ENCODE peak calls at places on chromosomes 3 and 15, in four cellular contexts. Y, W, I and X are unnamed samples.

GRCh38 chr15:52440414-52440813 is 88.3 kb downstream of the MYO5A start:
- DNase-seq in Y (no peak), W (no peak), I (peak; percentile 9), X (no peak)

GRCh38 chr3:160948273-160948672 is 156.9 kb downstream of the B3GALNT1 start:
- DNase-seq in Y (no peak), W (no peak), I (peak; percentile 76), X (peak; percentile 21)

GRCh38 chr3:20225769-20226168 is 39.8 kb upstream of the SGO1 start:
- DNase-seq in Y (no peak), W (no peak), I (peak; percentile 56), X (peak; percentile 62)

GRCh38 chr15:78925956-78926743 is 18.7 kb downstream of the CTSH start:
- DNase-seq in Y (no peak), W (no peak), I (no peak), X (no peak)

GRCh38 chr3:54188176-54188791 is 65.9 kb downstream of the CACNA2D3 start:
- DNase-seq in Y (peak; percentile 72), W (no peak), I (peak; percentile 53), X (peak; percentile 86)

GRCh38 chr3:96510334-96510733 is 304.1 kb upstream of the EPHA6 start:
- DNase-seq in Y (no peak), W (no peak), I (no peak), X (no peak)

GRCh38 chr3:185283374-185283935 is 29.6 kb upstream of the EHHADH start:
- DNase-seq in Y (no peak), W (no peak), I (no peak), X (no peak)

GRCh38 chr3:183378008-183378407 is 50.4 kb downstream of the MCF2L2 start:
- DNase-seq in Y (peak; percentile 16), W (no peak), I (no peak), X (no peak)

GRCh38 chr3:128649264-128649663 is 1.4 kb downstream of the RPN1 start:
- DNase-seq in Y (no peak), W (no peak), I (no peak), X (no peak)

GRCh38 chr15:78159395-78159794 is 10.2 kb downstream of the IDH3A start:
- DNase-seq in Y (no peak), W (no peak), I (no peak), X (no peak)

GRCh38 chr15:43105077-43105769 is 615 bp downstream of the UBR1 start:
- DNase-seq in Y (no peak), W (no peak), I (peak; percentile 9), X (peak; percentile 16)

GRCh38 chr15:29765234-29765841 is 56.9 kb downstream of the TJP1 start:
- DNase-seq in Y (no peak), W (no peak), I (no peak), X (no peak)

GRCh38 chr3:59750391-59750790 is 700.6 kb upstream of the CFAP20DC start:
- DNase-seq in Y (no peak), W (no peak), I (no peak), X (no peak)

GRCh38 chr3:64224826-64225606 is at the start of gene PRICKLE2:
- DNase-seq in Y (no peak), W (peak; percentile 35), I (no peak), X (peak; percentile 39)

GRCh38 chr3:171431550-171431949 is 28.7 kb downstream of the TNIK start:
- DNase-seq in Y (no peak), W (no peak), I (no peak), X (no peak)
- TF ChIP-seq JUND in Y (no peak), W (no peak), I (no peak), X (no peak)

GRCh38 chr3:188339410-188340295 is 185.7 kb downstream of the LPP start:
- DNase-seq in Y (no peak), W (no peak), I (no peak), X (no peak)
- TF ChIP-seq JUND in Y (no peak), W (no peak), I (no peak), X (no peak)

DNA sequence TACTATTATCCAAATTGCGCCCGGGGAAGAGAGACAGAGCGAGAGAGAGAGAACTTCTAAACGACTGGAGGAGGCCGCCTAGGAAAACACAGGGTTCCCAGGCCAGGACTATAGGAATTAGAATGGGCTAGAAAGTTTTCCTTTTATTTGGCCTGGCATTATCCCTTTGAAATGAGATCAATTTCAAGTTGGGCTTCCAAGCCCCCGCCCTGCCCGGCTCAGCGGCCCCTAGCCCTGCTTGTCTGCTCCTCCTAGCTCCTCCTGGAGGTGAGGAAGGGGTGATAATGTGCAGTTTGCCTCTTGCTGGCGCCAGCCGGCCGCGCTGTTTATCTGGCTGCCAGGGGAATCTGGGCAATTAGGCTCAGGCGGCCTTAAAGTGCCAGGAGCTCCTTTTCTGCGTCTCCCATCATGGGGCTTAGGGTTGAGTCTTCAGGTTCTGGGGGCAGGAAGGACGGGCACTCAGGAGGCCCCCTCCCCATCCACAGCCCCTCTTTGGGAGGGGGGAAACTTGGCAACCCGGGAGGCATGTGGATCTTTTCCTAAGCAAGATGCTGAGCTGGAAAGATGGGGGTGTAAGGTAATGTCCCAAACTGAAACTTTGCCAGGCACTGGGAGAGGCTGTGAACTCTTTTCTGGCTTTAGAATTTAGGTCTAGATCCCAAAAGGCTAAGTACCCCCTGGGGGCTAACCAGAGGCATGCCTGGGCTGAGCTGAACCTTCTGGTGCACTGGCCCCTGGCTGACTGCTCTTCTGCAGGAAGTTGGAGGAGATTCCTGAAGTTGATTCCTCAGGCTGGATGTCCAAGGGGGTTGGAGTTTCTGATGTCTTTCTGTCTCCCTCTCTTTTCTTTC is 5.5 kb downstream of the SMAD6 start:
- DNase-seq in Y (peak; percentile 74), W (no peak), I (peak; percentile 47), X (peak; percentile 53)
- TF ChIP-seq JUND in Y (no peak), W (no peak), I (no peak), X (no peak)

GRCh38 chr3:58308728-58309127 is 2.4 kb downstream of the HTD2 start:
- DNase-seq in Y (no peak), W (no peak), I (no peak), X (no peak)
- TF ChIP-seq JUND in Y (no peak), W (no peak), I (no peak), X (no peak)

DNA sequence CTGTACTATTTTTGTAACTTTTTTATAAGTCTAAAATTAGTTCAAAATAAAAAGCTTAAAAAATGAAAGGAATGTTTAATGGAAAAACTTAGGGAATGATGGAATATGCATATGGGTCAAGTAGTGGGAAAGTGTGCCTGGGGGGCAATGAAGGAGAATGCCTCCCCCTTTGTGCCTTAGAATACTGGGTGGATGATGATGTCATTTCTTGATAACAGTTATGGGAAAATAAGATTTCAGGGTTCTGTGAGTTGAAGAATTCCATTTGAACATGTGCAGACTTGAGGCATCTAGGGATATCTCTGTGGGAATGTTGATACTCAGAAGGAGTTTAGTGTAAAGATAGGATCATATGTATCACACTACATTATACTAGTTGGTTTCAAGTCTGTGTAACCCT is 13.8 kb downstream of the WDR93 start:
- DNase-seq in Y (no peak), W (no peak), I (no peak), X (no peak)
- TF ChIP-seq JUND in Y (no peak), W (no peak), I (no peak), X (no peak)

DNA sequence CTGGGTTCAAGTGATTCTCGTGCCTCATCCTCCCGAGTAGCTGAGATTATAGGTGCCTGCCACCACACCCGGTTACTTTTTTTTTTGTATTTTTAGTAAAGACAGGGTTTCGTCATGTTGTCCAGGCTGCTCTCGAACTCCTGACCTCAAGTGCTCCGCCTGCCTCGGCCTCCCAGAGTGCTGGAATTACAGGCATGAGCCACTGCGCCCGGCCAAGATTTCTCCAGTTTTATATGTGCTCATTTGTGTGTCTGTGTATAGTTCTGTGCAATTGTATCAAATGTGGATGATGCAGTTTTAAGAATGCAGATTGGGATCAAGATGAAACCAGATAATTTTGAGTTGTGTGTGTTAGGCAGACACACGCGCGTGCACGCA is 68.3 kb downstream of the SLCO3A1 start:
- DNase-seq in Y (no peak), W (no peak), I (no peak), X (no peak)
- TF ChIP-seq JUND in Y (no peak), W (no peak), I (no peak), X (no peak)

GRCh38 chr3:126267976-126268615 is 87.7 kb upstream of the ALDH1L1 start:
- DNase-seq in Y (no peak), W (no peak), I (no peak), X (no peak)

GRCh38 chr3:126264952-126265351 is 84.6 kb upstream of the ALDH1L1 start:
- DNase-seq in Y (peak; percentile 49), W (no peak), I (no peak), X (no peak)

GRCh38 chr3:126266850-126267168 is 86.4 kb upstream of the ALDH1L1 start:
- DNase-seq in Y (no peak), W (no peak), I (no peak), X (no peak)

GRCh38 chr3:126267169-126267975 is 87.0 kb upstream of the ALDH1L1 start:
- DNase-seq in Y (peak; percentile 81), W (no peak), I (peak; percentile 88), X (peak; percentile 95)

DNA sequence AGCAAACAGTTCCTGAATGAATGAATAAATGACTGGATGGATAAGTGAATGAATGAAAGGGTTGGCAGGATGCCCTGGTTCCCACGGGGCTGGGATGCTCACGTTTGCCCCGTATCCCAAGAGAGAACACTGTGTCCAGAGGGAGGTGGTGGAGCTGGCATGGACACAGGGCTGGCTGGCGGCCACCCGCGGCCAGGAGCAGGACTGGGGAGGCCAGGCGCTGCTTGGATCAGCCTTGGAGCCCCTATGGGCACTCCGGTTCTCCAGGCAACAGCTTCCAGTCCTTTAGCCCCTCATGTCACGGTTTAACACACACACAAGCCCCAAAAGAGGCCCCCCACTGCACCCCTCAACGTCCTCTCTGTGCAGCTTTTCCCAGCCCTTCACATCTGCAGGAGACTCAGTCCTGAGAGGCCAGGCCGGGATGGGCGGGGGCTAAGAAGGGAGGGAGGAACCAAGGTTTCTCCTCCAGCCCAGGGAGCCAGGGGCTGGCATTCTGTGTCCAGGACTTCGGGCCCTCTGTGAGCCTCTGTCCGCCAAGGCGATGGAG is 86.0 kb upstream of the ALDH1L1 start:
- DNase-seq in Y (peak; percentile 68), W (no peak), I (no peak), X (peak; percentile 37)
- TF ChIP-seq JUND in Y (no peak), W (no peak), I (no peak), X (no peak)

GRCh38 chr3:49720383-49721164 is 1.1 kb upstream of the AMIGO3 start:
- DNase-seq in Y (no peak), W (no peak), I (no peak), X (no peak)

GRCh38 chr3:49721165-49721860 is 1.8 kb upstream of the AMIGO3 start:
- DNase-seq in Y (no peak), W (no peak), I (no peak), X (no peak)

GRCh38 chr3:49723301-49723630 is 485 bp downstream of the GMPPB start:
- DNase-seq in Y (no peak), W (no peak), I (peak; percentile 40), X (peak; percentile 72)

GRCh38 chr3:49722896-49723295 is 855 bp downstream of the GMPPB start:
- DNase-seq in Y (peak; percentile 41), W (no peak), I (no peak), X (no peak)

GRCh38 chr3:49721861-49722781 is 1.6 kb downstream of the GMPPB start:
- DNase-seq in Y (no peak), W (no peak), I (no peak), X (no peak)
- TF ChIP-seq JUND in Y (no peak), W (no peak), I (no peak), X (no peak)